ENCODE peak calls at places on chromosomes 5 and 9, in four cellular contexts. H, P, L and U are unnamed samples.

GRCh38 chr9:70347046-70347445 is 67.4 kb downstream of the KLF9 start:
- DNase-seq in L (no peak), H (no peak), P (no peak), U (no peak)

GRCh38 chr5:38039091-38039490 is 199.2 kb upstream of the GDNF start:
- DNase-seq in P (no peak), L (no peak), H (no peak), U (no peak)

GRCh38 chr5:40384782-40385390 is 294.8 kb upstream of the PTGER4 start:
- DNase-seq in P (peak; percentile 56), L (no peak), H (no peak), U (no peak)

GRCh38 chr5:157607371-157608161 is 32.0 kb upstream of the ADAM19 start:
- DNase-seq in L (no peak), H (peak; percentile 24), P (no peak), U (no peak)

GRCh38 chr5:32147959-32148358 is 26.2 kb downstream of the GOLPH3 start:
- DNase-seq in P (peak; percentile 51), L (no peak), H (peak; percentile 53), U (no peak)

GRCh38 chr9:134641173-134641985 is at the start of gene COL5A1:
- DNase-seq in L (no peak), H (peak; percentile 67), P (no peak), U (no peak)

GRCh38 chr5:176902102-176902814 is 3.1 kb upstream of the HK3 start:
- DNase-seq in P (no peak), H (no peak), L (no peak), U (no peak)

GRCh38 chr5:139513852-139514485 is 31.4 kb upstream of the STING1 start:
- DNase-seq in P (no peak), H (no peak), L (no peak), U (no peak)

GRCh38 chr5:73412597-73412988 is 36.0 kb downstream of the FOXD1 start:
- DNase-seq in P (no peak), L (no peak), H (no peak), U (no peak)

GRCh38 chr9:12781334-12781733 is 6.5 kb downstream of the LURAP1L start:
- DNase-seq in P (no peak), L (no peak), H (no peak), U (no peak)

GRCh38 chr5:33828611-33829286 is 63.0 kb downstream of the ADAMTS12 start:
- DNase-seq in H (no peak), P (no peak), L (no peak), U (no peak)

GRCh38 chr5:33067291-33067690 is 356.2 kb downstream of the NPR3 start:
- DNase-seq in P (no peak), L (no peak), H (no peak), U (no peak)

GRCh38 chr9:70470050-70471015 is 55.9 kb upstream of the KLF9 start:
- DNase-seq in H (no peak), L (no peak), P (no peak), U (no peak)

GRCh38 chr5:54148062-54148461 is 162.3 kb downstream of the ARL15 start:
- DNase-seq in H (no peak), P (no peak), L (no peak), U (no peak)

GRCh38 chr9:34343090-34343489 is 13.7 kb downstream of the NUDT2 start:
- DNase-seq in L (no peak), H (no peak), P (no peak), U (no peak)

GRCh38 chr5:92836861-92837755 is 743.9 kb downstream of the NR2F1-AS1 start:
- DNase-seq in P (no peak), H (no peak), L (no peak), U (no peak)

GRCh38 chr5:161507591-161507990 is 38.9 kb downstream of the GABRB2 start:
- DNase-seq in H (no peak), L (no peak), P (no peak), U (no peak)

GRCh38 chr5:130995851-130996250 is 169.2 kb downstream of the HINT1 start:
- DNase-seq in P (no peak), H (no peak), L (no peak), U (no peak)

GRCh38 chr5:130995254-130995515 is 169.9 kb downstream of the HINT1 start:
- DNase-seq in L (no peak), H (no peak), P (no peak), U (no peak)

GRCh38 chr5:130992621-130993020 is 172.4 kb downstream of the HINT1 start:
- DNase-seq in H (no peak), L (no peak), P (no peak), U (no peak)

GRCh38 chr5:130994496-130995253 is 170.4 kb downstream of the HINT1 start:
- DNase-seq in L (no peak), H (no peak), P (no peak), U (no peak)

GRCh38 chr5:130992095-130992494 is 173.0 kb downstream of the HINT1 start:
- DNase-seq in P (no peak), L (no peak), H (no peak), U (no peak)
- TF ChIP-seq SPI1 in P (no peak), L (no peak), H (no peak), U (no peak)

DNA sequence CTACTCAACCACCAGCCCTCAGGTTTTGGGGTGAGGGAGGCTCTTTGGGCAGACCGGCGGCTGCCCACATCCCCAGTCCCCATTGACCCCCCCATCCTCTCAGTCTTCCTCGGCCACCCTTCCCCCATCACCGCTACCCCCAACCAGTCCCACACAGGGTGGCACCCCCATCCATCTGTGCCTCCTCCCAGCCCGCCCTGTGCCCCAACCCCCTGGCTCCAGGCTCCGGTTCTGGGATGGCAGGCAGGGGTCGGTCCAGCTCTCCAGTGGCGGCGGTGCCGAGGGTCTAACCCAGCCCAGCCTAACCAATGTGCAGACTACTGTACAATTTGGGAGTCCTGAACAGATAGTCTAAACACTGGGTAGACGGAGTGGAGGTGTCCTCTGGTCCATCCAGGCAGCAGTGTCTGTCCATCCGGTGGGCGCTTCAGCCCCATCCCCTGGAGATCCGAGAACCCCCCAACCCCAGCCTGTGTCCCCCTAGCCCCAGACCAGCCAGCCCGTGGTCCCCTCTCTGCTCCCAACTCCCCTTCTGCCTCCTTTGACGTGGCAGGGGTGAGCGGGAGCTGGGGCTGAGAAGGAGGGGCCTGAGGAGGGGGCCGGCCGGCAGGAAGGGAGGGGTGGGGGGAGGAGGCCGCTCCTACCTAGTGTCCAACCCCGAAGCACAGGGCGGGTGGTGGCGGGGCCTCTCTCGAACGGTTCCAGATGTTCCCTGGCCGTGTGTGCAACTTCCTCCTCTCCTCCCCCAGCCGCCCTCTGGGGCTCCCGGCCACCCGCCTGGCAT is 31.2 kb downstream of the GOLGA2 start:
- DNase-seq in H (peak; percentile 95), L (no peak), P (peak; percentile 97), U (no peak)
- TF ChIP-seq SPI1 in H (no peak), L (no peak), P (no peak), U (no peak)

DNA sequence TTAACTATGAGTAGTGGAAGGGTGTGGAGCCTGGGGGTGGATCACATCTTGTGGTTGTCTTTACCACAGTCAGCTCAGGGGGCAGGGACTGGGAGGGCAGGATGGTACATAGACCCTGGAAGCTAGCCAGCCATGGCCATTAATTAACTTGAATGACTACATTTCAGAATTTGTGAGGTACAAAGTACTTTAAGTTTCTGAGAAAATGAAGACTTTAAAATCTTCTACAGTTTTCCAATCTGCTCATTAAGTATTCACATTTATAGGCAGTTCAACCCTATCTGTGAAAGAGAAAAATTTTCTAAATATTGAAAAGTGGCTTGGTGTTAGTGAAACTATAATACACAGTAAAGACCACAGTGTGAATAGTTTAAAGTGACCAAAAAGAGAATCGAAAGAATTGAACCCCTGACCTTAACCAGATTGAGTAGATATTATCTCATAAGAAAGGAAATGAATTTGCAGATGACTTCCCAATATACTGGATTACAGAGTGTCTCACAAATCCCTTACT is 234.2 kb upstream of the MEF2C start:
- DNase-seq in P (no peak), H (no peak), L (no peak), U (peak; percentile 55)
- TF ChIP-seq SPI1 in P (no peak), H (no peak), L (peak; percentile 20), U (no peak)

DNA sequence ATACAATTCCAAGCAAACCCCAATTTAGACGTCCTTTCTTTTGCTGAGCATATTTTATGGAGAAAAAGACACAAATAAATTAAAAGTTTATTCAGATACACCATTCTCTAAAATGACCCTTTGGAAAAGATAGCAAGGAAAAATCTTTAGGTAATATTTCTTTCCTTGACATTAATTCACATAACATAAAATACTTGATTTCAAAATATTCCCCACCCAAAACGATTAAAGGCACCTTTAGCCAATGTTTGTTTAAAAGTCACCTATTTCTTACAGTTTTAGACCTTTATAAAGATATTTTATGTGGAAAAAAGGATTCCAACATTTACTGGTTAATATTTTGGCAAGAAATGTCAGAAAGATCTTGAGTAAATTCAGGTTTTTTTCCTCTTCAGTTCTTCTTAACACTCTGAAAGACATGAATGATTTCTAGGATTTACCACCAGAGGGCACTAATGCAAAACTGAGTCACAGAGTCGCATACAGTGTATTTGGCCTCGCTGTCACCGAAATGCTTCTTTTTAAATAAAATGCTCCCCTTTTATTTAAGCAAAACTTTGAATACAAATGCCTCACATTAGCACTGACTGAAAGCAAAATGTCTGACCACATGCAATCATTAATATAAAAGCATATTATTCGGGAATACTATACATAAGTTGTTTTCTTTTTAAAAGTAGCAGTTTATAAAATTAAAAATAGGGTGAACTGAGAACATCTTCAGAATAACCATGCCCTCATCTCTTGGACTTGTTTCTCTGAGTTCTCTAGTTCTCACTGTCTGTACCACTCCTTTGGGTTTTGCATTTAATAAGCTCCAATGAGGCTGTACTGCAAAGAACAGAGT is 122.5 kb downstream of the SLC1A3 start:
- DNase-seq in H (peak; percentile 70), P (peak; percentile 51), L (peak; percentile 37), U (no peak)
- TF ChIP-seq SPI1 in H (no peak), P (no peak), L (no peak), U (no peak)

GRCh38 chr9:2620876-2621677 is 510 bp upstream of the VLDLR start:
- DNase-seq in L (peak; percentile 30), H (no peak), P (peak; percentile 91), U (no peak)

GRCh38 chr9:2623046-2623865 is 1.7 kb downstream of the VLDLR start:
- DNase-seq in L (peak; percentile 16), P (no peak), H (no peak), U (no peak)

GRCh38 chr9:2621678-2622360 is at the start of gene VLDLR:
- DNase-seq in P (peak; percentile 76), L (peak; percentile 42), H (peak; percentile 58), U (no peak)

GRCh38 chr9:2623866-2624682 is 2.5 kb downstream of the VLDLR start:
- DNase-seq in H (no peak), L (no peak), P (no peak), U (no peak)

DNA sequence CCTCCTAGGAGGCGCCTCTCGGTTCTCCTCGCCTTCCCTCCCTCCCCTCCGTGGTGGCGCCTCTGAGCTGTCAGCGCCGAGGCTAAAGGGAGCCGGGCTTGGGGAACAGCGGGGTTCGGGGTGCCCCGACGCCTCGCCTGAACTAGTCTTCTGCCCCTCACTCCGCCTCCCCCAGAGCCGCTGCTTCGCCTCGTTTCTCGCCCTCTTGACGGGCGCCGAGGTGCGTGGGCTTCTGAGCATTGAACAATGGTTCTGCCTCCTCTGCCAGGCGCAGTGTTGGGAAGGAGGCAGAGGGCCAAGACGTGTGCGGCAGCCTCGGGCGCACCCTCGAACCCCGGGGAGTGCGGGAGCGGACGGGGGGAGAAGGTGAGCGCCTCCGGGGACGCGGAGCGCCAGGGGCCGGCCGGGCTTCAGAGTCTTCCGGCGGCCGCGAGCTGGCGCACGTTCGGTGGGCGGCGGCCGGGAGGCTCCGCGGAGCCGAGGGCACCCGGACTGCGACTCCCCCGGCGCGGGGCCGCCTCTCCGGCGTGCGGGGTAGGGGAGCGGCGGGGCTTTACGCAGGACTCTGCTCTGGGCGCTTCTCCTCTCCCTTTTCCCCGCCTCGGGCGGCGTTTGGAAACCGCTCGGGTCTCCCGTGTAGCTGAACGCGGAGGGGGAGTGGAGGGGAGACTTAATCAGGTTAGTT is 916 bp downstream of the VLDLR start:
- DNase-seq in L (peak; percentile 35), P (peak; percentile 51), H (no peak), U (no peak)
- TF ChIP-seq SPI1 in L (no peak), P (no peak), H (no peak), U (no peak)